ENCODE peak calls at places on chromosomes 11 and 22, in seven cellular contexts. T, Q, G, B, F, C and H are unnamed samples. For H3K36me3, the result is how much of the 10 kb centered on the place peaks cover.

GRCh38 chr11:60915250-60915914 is 1.4 kb downstream of the TMEM109 start:
- DNase-seq in T (peak), Q (peak), G (peak), B (peak), F (peak), C (peak), H (peak)

GRCh38 chr11:77784572-77784971 is 36.0 kb downstream of the RSF1 start:
- DNase-seq in T (no peak), Q (no peak), G (no peak), B (no peak), F (no peak), C (no peak), H (no peak)

GRCh38 chr22:24593810-24594568 is 1.1 kb upstream of the LRRC75B start:
- DNase-seq in T (no peak), Q (peak), G (no peak), B (no peak), F (no peak), C (no peak), H (no peak)

GRCh38 chr11:88552377-88553029 is 215.0 kb upstream of the CTSC start:
- DNase-seq in T (peak), Q (peak), G (peak), B (no peak), F (no peak), C (peak), H (peak)

GRCh38 chr11:72308226-72309073 is 64.5 kb upstream of the PHOX2A start:
- DNase-seq in T (no peak), Q (peak), G (peak), B (peak), F (no peak), C (no peak), H (no peak)

GRCh38 chr22:29751139-29751538 is 15.7 kb downstream of the ZMAT5 start:
- DNase-seq in T (no peak), Q (no peak), G (peak), B (no peak), F (no peak), C (peak), H (no peak)

GRCh38 chr22:36439481-36440271 is 41.8 kb downstream of the TXN2 start:
- DNase-seq in T (no peak), Q (peak), G (peak), B (peak), F (peak), C (no peak), H (no peak)

GRCh38 chr22:29799217-29799680 is 32.1 kb downstream of the UQCR10 start:
- DNase-seq in T (peak), Q (peak), G (peak), B (peak), F (peak), C (no peak), H (peak)

GRCh38 chr11:64888761-64889511 is 10.5 kb upstream of the EHD1 start:
- DNase-seq in T (no peak), Q (no peak), G (no peak), B (no peak), F (no peak), C (no peak), H (no peak)

GRCh38 chr11:57819272-57819979 is 57.8 kb downstream of the CTNND1 start:
- DNase-seq in T (no peak), Q (no peak), G (no peak), B (no peak), F (no peak), C (no peak), H (no peak)

GRCh38 chr11:57815476-57815875 is 53.9 kb downstream of the CTNND1 start:
- DNase-seq in T (no peak), Q (no peak), G (no peak), B (no peak), F (no peak), C (no peak), H (no peak)

GRCh38 chr11:57818812-57819211 is 57.2 kb downstream of the CTNND1 start:
- DNase-seq in T (no peak), Q (no peak), G (no peak), B (no peak), F (no peak), C (no peak), H (no peak)

GRCh38 chr11:57812634-57813033 is 51.0 kb downstream of the CTNND1 start:
- DNase-seq in T (no peak), Q (no peak), G (no peak), B (no peak), F (no peak), C (no peak), H (no peak)

GRCh38 chr11:57815877-57816276 is 54.3 kb downstream of the CTNND1 start:
- DNase-seq in T (no peak), Q (no peak), G (no peak), B (no peak), F (no peak), C (no peak), H (no peak)
- H3K36me3 ChIP-seq in T (half or more), Q (half or more), G (half or more), B (under half), F (under half), C (under half), H (under half)

DNA sequence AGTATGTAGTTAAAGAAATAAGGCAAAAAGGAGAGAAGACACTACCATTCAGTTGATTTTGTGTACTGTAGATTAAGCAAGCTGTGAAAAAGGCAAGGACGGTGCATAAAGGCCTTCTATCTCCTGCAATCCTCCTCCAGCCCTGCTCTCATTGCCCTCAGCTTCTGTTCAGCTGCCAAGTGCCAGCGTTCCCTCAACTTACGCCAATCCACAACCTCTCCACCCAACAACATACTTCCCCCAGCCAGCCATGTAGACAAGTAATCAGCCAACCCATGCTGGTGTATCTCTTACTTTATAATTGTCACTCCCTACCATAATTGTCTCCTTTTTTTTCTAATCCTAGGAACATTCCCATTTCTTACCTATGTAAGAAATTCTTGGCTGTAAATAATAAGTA is 30.1 kb upstream of the ANO5 start:
- DNase-seq in T (no peak), Q (no peak), G (no peak), B (no peak), F (no peak), C (no peak), H (no peak)
- H3K4me3 ChIP-seq in T (no peak), Q (no peak), G (no peak), B (no peak), F (no peak), C (no peak), H (no peak)

DNA sequence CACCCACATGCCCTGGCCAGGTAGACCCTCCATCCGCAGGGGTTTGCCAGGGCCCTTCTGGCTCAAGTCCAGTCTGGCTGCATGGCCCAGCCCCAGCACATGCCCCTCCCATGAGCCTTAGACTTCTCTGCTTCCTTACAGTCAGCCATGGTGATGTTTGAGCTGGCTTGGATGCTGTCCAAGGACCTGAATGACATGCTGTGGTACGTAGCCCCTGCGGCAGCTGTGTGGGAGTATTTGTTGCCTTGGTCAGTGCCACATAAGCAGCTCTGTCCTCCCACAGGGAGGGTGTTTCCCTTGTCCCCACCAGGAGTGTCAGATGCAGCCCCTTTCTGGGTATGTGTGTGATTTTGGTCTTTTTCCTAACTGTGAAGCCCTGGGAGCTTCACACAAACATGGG is 17.5 kb downstream of the CDC45 start:
- DNase-seq in T (no peak), Q (no peak), G (peak), B (peak), F (no peak), C (no peak), H (no peak)
- H3K36me3 ChIP-seq in T (under half), Q (under half), G (under half), B (under half), F (under half), C (under half), H (under half)

DNA sequence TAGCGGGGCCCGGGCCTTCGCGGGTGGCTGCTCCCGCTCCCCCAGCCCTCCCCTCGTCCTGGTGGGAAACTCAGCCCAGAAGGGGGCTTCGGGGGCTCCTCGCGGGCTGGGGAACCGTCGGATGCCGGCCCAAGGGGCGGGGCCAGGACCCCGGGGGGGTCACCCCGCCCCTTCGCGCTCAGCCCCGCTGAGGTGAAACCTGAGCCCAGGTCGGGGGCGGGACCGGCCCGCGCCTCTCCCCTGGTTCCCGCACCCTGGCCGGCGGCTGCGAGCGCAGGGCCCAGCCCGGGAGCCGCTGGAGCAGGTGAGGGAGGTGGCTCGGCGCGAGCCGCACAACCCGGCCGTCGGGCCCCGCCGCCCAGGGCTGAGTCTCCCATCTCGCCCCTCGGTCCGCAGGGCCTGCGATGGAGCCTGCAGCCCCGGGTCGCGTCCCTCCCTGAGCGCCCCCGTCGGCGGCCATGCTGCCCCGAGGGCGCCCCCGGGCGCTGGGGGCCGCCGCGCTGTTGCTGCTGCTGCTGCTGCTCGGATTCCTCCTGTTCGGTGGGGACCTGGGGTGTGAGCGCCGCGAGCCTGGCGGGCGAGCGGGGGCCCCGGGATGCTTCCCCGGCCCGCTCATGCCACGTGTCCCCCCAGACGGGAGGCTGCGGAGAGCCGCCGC is at the start of gene LARGE2:
- DNase-seq in T (peak), Q (peak), G (no peak), B (no peak), F (no peak), C (peak), H (peak)
- H3K4me3 ChIP-seq in T (peak), Q (peak), G (no peak), B (no peak), F (peak), C (no peak), H (peak)

GRCh38 chr11:12196335-12196734 is 85.9 kb downstream of the MICAL2 start:
- DNase-seq in T (no peak), Q (no peak), G (no peak), B (no peak), F (no peak), C (peak), H (no peak)
- H3K36me3 ChIP-seq in T (under half), Q (under half), G (under half), B (under half), F (under half), C (under half), H (under half)

DNA sequence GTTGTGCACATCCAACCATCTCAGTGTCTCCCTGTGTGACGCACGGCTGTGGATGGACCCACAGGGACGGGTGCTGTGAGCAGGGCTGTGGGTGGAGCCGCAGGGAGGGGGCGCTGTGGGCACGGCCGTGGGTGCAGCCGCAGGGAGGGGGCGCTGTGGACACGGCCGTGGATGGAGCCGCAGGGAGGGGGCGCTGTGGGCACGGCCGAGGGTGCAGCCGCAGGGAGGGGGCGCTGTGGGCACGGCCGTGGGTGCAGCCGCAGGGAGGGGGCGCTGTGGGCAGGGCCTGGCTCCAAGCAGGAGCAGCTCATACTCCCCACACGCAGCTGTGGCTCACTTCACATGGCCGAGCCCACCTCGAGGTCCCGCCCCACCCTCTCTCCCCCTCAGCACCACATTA is 6.0 kb upstream of the MAPK11 start:
- DNase-seq in T (peak), Q (peak), G (peak), B (peak), F (no peak), C (no peak), H (peak)
- H3K4me3 ChIP-seq in T (no peak), Q (no peak), G (no peak), B (no peak), F (no peak), C (no peak), H (no peak)